ENCODE peak calls at places on chromosomes 1 and 21, in four cellular contexts. D, M, Y and O are unnamed samples.

GRCh38 chr1:36091698-36092097 is 3.0 kb downstream of the ADPRS start:
- DNase-seq in D (no peak), M (peak), Y (no peak), O (no peak)

GRCh38 chr1:229843627-229844238 is 217.7 kb downstream of the URB2 start:
- DNase-seq in D (peak), M (no peak), Y (no peak), O (peak)

GRCh38 chr1:91803847-91804545 is 82.0 kb downstream of the TGFBR3 start:
- DNase-seq in D (no peak), M (no peak), Y (no peak), O (peak)

GRCh38 chr1:21919520-21919919 is 17.6 kb downstream of the HSPG2 start:
- DNase-seq in D (peak), M (no peak), Y (no peak), O (peak)

GRCh38 chr1:26538480-26539412 is 9.2 kb downstream of the RPS6KA1 start:
- DNase-seq in D (peak), M (no peak), Y (peak), O (no peak)

GRCh38 chr1:111707906-111708305 is 31.3 kb downstream of the INKA2 start:
- DNase-seq in D (peak), M (peak), Y (no peak), O (no peak)

GRCh38 chr1:56374026-56374974 is 205.1 kb downstream of the PLPP3 start:
- DNase-seq in D (peak), M (no peak), Y (no peak), O (no peak)

GRCh38 chr1:158251160-158251559 is 3.1 kb upstream of the CD1A start:
- DNase-seq in D (no peak), M (no peak), Y (no peak), O (no peak)

GRCh38 chr1:151098126-151098525 is 27.6 kb downstream of the GABPB2 start:
- DNase-seq in D (no peak), M (no peak), Y (no peak), O (no peak)

GRCh38 chr1:168390261-168390660 is 109.6 kb downstream of the TBX19 start:
- DNase-seq in D (no peak), M (no peak), Y (no peak), O (no peak)

GRCh38 chr21:38712076-38712475 is 93.7 kb upstream of the ETS2 start:
- DNase-seq in D (peak), M (no peak), Y (peak), O (no peak)

GRCh38 chr1:41980872-41981653 is 62.3 kb upstream of the HIVEP3 start:
- DNase-seq in D (peak), M (no peak), Y (no peak), O (no peak)

GRCh38 chr1:153659656-153660055 is 1.2 kb downstream of the SNAPIN start:
- DNase-seq in D (no peak), M (no peak), Y (no peak), O (no peak)
- H3K27ac ChIP-seq in D (no peak), M (peak), Y (no peak), O (no peak)

GRCh38 chr21:25426580-25426979 is 180.7 kb downstream of the MRPL39 start:
- DNase-seq in D (no peak), M (no peak), Y (no peak), O (no peak)
- H3K27ac ChIP-seq in D (no peak), M (no peak), Y (no peak), O (no peak)

DNA sequence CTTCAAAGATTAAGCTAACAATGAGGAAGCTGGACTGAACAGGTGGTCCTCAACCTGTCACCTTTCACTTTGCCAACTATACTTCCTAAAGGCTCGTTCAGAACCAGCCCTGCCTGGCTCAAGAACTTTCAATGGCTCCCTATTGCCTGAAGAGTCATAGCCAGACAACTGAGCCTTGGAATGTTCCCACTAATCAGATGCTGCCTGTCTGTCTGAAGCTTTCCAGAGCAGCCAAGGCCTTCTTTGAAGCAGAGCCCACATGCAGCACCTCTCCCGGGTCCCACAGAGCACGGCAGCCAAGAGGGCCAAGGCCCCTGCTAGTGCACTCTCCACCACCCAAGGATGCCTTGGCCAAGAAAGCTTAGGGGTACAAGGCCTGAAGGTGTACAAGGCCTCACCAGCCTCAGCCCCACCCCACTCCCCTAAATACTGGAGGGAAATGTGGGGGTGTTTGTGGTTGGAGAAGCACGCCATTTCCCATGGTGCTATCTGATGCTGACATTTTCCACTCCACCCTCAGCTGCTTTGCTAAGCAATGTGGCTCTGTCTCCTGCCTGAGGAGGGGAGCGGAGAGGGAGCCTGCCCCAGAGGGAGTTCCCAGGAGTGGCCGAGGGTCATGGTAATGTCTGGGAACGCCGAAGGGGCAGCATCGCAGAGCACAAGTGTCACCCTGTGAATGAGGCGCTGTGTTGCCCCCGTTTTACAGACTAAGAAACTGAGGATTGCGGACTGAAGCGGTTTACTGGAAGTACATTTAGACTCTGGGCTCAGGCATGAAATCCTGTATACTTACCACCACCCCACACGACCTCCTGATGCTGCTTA is 8.2 kb upstream of the LAPTM5 start:
- DNase-seq in D (no peak), M (no peak), Y (no peak), O (no peak)
- H3K27ac ChIP-seq in D (no peak), M (no peak), Y (no peak), O (no peak)

GRCh38 chr1:179128520-179128919 is 46.6 kb downstream of the TOR3A start:
- DNase-seq in D (peak), M (no peak), Y (no peak), O (no peak)

GRCh38 chr1:179124866-179125265 is 43.0 kb downstream of the TOR3A start:
- DNase-seq in D (peak), M (no peak), Y (no peak), O (no peak)

GRCh38 chr1:179129702-179130473 is 48.0 kb downstream of the TOR3A start:
- DNase-seq in D (peak), M (no peak), Y (no peak), O (no peak)

GRCh38 chr1:179126338-179127060 is 44.6 kb downstream of the TOR3A start:
- DNase-seq in D (peak), M (no peak), Y (no peak), O (no peak)

GRCh38 chr1:179127163-179127895 is 45.5 kb downstream of the TOR3A start:
- DNase-seq in D (peak), M (no peak), Y (no peak), O (no peak)
- H3K27ac ChIP-seq in D (peak), M (peak), Y (no peak), O (peak)

GRCh38 chr1:18463063-18463462 is 17.7 kb upstream of the KLHDC7A start:
- DNase-seq in D (no peak), M (peak), Y (no peak), O (no peak)
- H3K27ac ChIP-seq in D (no peak), M (no peak), Y (no peak), O (no peak)